ENCODE peak calls at places on chromosomes 13 and 19, in six cellular contexts. Y is foreskin fibroblast; T is activated T-cell treated with anti-CD3 and anti-CD28 coated beads, Interleukin-2, amount 50 U/mL, for 72 hours; O is AG08395; U is WTC11; L is left ventricle myocardium inferior. X is an unnamed sample.

GRCh38 chr13:67518785-67519184 is 288.6 kb upstream of the PCDH9 start:
- DNase-seq in Y (no peak), T (no peak), O (no peak), U (no peak), L (no peak), X (no peak)

GRCh38 chr13:48492123-48493075 is 40.5 kb downstream of the RCBTB2 start:
- DNase-seq in Y (peak), T (peak), O (peak), U (no peak), L (peak), X (peak)

GRCh38 chr19:49387936-49388372 is at the start of gene KASH5:
- DNase-seq in Y (no peak), T (peak), O (no peak), U (no peak), L (peak), X (no peak)

GRCh38 chr13:77143325-77143907 is 116.5 kb upstream of the FBXL3 start:
- DNase-seq in Y (peak), T (no peak), O (no peak), U (no peak), L (no peak), X (no peak)

GRCh38 chr13:74210693-74211393 is 76.6 kb upstream of the KLF12 start:
- DNase-seq in Y (peak), T (no peak), O (peak), U (no peak), L (no peak), X (peak)

GRCh38 chr13:98349731-98350305 is 172.7 kb upstream of the RNF113B start:
- DNase-seq in Y (no peak), T (no peak), O (no peak), U (peak), L (no peak), X (no peak)

GRCh38 chr19:996051-996838 is 4.0 kb upstream of the GRIN3B start:
- DNase-seq in Y (no peak), T (peak), O (peak), U (peak), L (no peak), X (no peak)

GRCh38 chr19:17944301-17944700 is 11.5 kb downstream of the CCDC124 start:
- DNase-seq in Y (peak), T (no peak), O (peak), U (no peak), L (no peak), X (peak)

X was measured in BJ.